ENCODE peak calls at places on chromosomes 11 and 22, in seven cellular contexts. Z is non-pigmented ciliary epithelial cell; W is activated T-helper 1 cell treated with anti-CD3 and anti-CD28 coated beads, Interleukin-12 subunit alpha, Interleukin-12 subunit beta, Interleukin-2, Interleukin-4 antibody, amounts not matched to agents 30 ng/mL and 10 ng/mL and 1 ng/mL, durations not matched to agents 14 hours and 24 hours and 36 hours; Q is stimulated activated CD4-positive, alpha-beta T cell treated with anti-CD3 and anti-CD28 coated beads, Interleukin-1b, Interleukin-23, amount 100 ng/mL, for 48 hours; P is effector CD4-positive, alpha-beta T cell; K is T1000; I is NCI-H1105. O is an unnamed sample.

GRCh38 chr11:1933416-1934325 is 13.5 kb upstream of the MRPL23 start:
- DNase-seq in I (no peak), K (no peak), W (no peak), Z (no peak), Q (no peak), P (no peak), O (no peak)

GRCh38 chr22:22349455-22349836 is 104.9 kb downstream of the VPREB1 start:
- DNase-seq in W (no peak), I (no peak), Z (no peak), P (no peak), Q (no peak), K (no peak), O (no peak)

GRCh38 chr11:14969922-14970323 is 2.2 kb downstream of the CALCA start:
- DNase-seq in I (no peak), P (peak), W (peak), K (no peak), Z (no peak), Q (peak), O (no peak)

GRCh38 chr22:37502342-37503182 is 16.4 kb upstream of the MFNG start:
- DNase-seq in I (no peak), W (no peak), Z (no peak), Q (no peak), K (no peak), P (no peak), O (no peak)

GRCh38 chr22:33897621-33897910 is 22.7 kb downstream of the LARGE1 start:
- DNase-seq in K (no peak), Q (no peak), W (no peak), P (no peak), I (peak), Z (no peak), O (no peak)

GRCh38 chr11:78767409-78767932 is 192.8 kb upstream of the NARS2 start:
- DNase-seq in Z (no peak), P (no peak), K (no peak), W (no peak), Q (no peak), I (no peak), O (no peak)

GRCh38 chr11:44443836-44444769 is 121.4 kb upstream of the CD82 start:
- DNase-seq in I (no peak), P (no peak), W (no peak), Z (no peak), Q (no peak), K (no peak), O (no peak)

GRCh38 chr11:68893282-68893681 is 10.3 kb downstream of the MRPL21 start:
- DNase-seq in Q (no peak), I (no peak), Z (no peak), K (no peak), W (no peak), P (no peak), O (no peak)

GRCh38 chr11:63622318-63622717 is 8.1 kb upstream of the PLAAT3 start:
- DNase-seq in K (no peak), W (no peak), I (no peak), Q (no peak), P (no peak), Z (no peak), O (no peak)

GRCh38 chr11:87223816-87224215 is 186.1 kb downstream of the TMEM135 start:
- DNase-seq in Z (no peak), I (no peak), Q (no peak), P (no peak), K (no peak), W (no peak), O (no peak)

GRCh38 chr22:43182726-43183125 is 4.2 kb downstream of the TTLL12 start:
- DNase-seq in K (no peak), P (no peak), W (no peak), I (no peak), Z (no peak), Q (no peak), O (no peak)

GRCh38 chr22:35152316-35152715 is 86.4 kb downstream of the ISX start:
- DNase-seq in P (no peak), W (no peak), I (no peak), Z (no peak), K (no peak), Q (no peak), O (no peak)

GRCh38 chr22:19843107-19843856 is 11.4 kb downstream of the GNB1L start:
- DNase-seq in I (peak), P (no peak), W (no peak), Z (no peak), Q (no peak), K (no peak), O (no peak)

GRCh38 chr22:17767236-17768065 is 6.8 kb downstream of the BID start:
- DNase-seq in W (peak), I (no peak), Q (peak), P (peak), Z (no peak), K (no peak), O (peak)

GRCh38 chr11:31825453-31826391 is 14.6 kb upstream of the PAX6 start:
- DNase-seq in K (no peak), W (no peak), P (no peak), I (no peak), Q (no peak), Z (no peak), O (no peak)

GRCh38 chr11:125990244-125990643 is 44.4 kb downstream of the VSIG10L2 start:
- DNase-seq in W (no peak), P (no peak), Q (peak), Z (peak), K (no peak), I (no peak), O (no peak)

GRCh38 chr11:75337195-75337654 is 14.2 kb downstream of the ARRB1 start:
- DNase-seq in I (no peak), Q (no peak), K (no peak), W (no peak), P (no peak), Z (no peak), O (no peak)

GRCh38 chr22:29284196-29284595 is 16.1 kb downstream of the EWSR1 start:
- DNase-seq in K (no peak), Z (no peak), W (no peak), P (no peak), Q (no peak), I (no peak), O (no peak)

GRCh38 chr11:95503047-95503446 is 272.0 kb upstream of the SESN3 start:
- DNase-seq in W (no peak), Z (no peak), I (no peak), Q (no peak), P (no peak), K (no peak), O (no peak)

GRCh38 chr11:80388133-80388532 is 947.3 kb upstream of the TENM4 start:
- DNase-seq in W (no peak), Z (no peak), P (no peak), Q (no peak), K (no peak), I (no peak), O (no peak)

GRCh38 chr22:49968313-49968830 is 7.8 kb downstream of the PIM3 start:
- DNase-seq in K (no peak), Q (peak), I (no peak), Z (no peak), P (no peak), W (no peak), O (no peak)

GRCh38 chr11:71324788-71325417 is 72.5 kb upstream of the SHANK2 start:
- DNase-seq in P (no peak), W (no peak), K (no peak), Z (no peak), Q (no peak), I (no peak), O (no peak)

GRCh38 chr11:120798854-120799253 is 225.0 kb upstream of the TBCEL start:
- DNase-seq in Z (no peak), K (no peak), Q (no peak), P (no peak), W (no peak), I (no peak), O (no peak)

GRCh38 chr11:68021167-68021787 is 9.2 kb upstream of the NDUFS8 start:
- DNase-seq in W (no peak), Z (no peak), P (no peak), Q (no peak), K (no peak), I (no peak), O (no peak)

GRCh38 chr11:78350101-78350645 is 67.4 kb downstream of the GAB2 start:
- DNase-seq in K (no peak), I (no peak), P (no peak), Q (no peak), W (no peak), Z (no peak), O (no peak)